ENCODE peak calls at places on chromosomes 12 and 14, in eight cellular contexts. H is IMR-90; Y is K562; I is neural progenitor cell; R is uterus; C is ovary; Z is CD4-positive, CD25-positive, alpha-beta regulatory T cell; J is effector memory CD4-positive, alpha-beta T cell. B is an unnamed sample.

GRCh38 chr12:113232787-113233585 is 11.7 kb downstream of the TPCN1 start:
- DNase-seq in H (no peak), R (no peak), Y (no peak), C (no peak), Z (peak; percentile 61), I (peak; percentile 57), J (peak; percentile 53), B (no peak)

GRCh38 chr12:107379852-107380567 is 286.7 kb upstream of the CRY1 start:
- DNase-seq in C (no peak), J (no peak), Y (no peak), H (peak; percentile 46), R (no peak), Z (no peak), I (no peak), B (no peak)

GRCh38 chr14:63654346-63654745 is 12.7 kb upstream of the WDR89 start:
- DNase-seq in J (no peak), R (no peak), H (peak; percentile 74), Z (no peak), I (no peak), Y (no peak), C (no peak), B (no peak)

GRCh38 chr12:30025317-30025716 is 241.6 kb upstream of the TMTC1 start:
- DNase-seq in R (no peak), C (no peak), I (no peak), H (no peak), J (no peak), Y (no peak), Z (no peak), B (no peak)

GRCh38 chr14:103545915-103546650 is 16.4 kb downstream of the BAG5 start:
- DNase-seq in J (no peak), Y (no peak), Z (no peak), H (no peak), I (no peak), C (no peak), R (no peak), B (peak; percentile 18)

GRCh38 chr12:50822082-50822481 is 20.6 kb upstream of the TMPRSS12 start:
- DNase-seq in C (no peak), H (no peak), Z (no peak), I (no peak), R (no peak), Y (no peak), J (no peak), B (no peak)

GRCh38 chr14:98175881-98176280 is 1096.1 kb downstream of the BCL11B start:
- DNase-seq in C (no peak), Z (no peak), H (no peak), I (no peak), Y (no peak), R (no peak), J (no peak), B (no peak)

GRCh38 chr14:47300801-47301200 is 374.6 kb downstream of the MDGA2 start:
- DNase-seq in C (no peak), Y (no peak), Z (no peak), I (no peak), H (no peak), J (no peak), R (no peak), B (no peak)

GRCh38 chr14:99737451-99737951 is 53.4 kb downstream of the CYP46A1 start:
- DNase-seq in I (no peak), H (no peak), C (no peak), Z (no peak), R (peak; percentile 53), J (no peak), Y (no peak), B (peak; percentile 44)

GRCh38 chr12:132354211-132354981 is 25.0 kb upstream of the GALNT9 start:
- DNase-seq in Y (no peak), R (no peak), J (no peak), C (no peak), I (no peak), H (no peak), Z (no peak), B (no peak)

GRCh38 chr12:69304284-69304683 is 43.9 kb upstream of the LYZ start:
- DNase-seq in C (no peak), Y (no peak), Z (no peak), I (no peak), H (no peak), J (no peak), R (no peak), B (no peak)

GRCh38 chr14:66015046-66015780 is 471.0 kb upstream of the CCDC196 start:
- DNase-seq in Y (no peak), C (no peak), R (no peak), I (no peak), H (no peak), J (no peak), Z (no peak), B (no peak)

GRCh38 chr12:32671930-32672785 is 6.9 kb upstream of the DNM1L start:
- DNase-seq in J (no peak), Y (peak; percentile 43), R (peak; percentile 43), Z (no peak), H (peak; percentile 83), C (peak; percentile 47), I (peak; percentile 75), B (peak; percentile 65)

GRCh38 chr12:113057565-113058485 is 1.3 kb downstream of the DTX1 start:
- DNase-seq in H (no peak), Y (no peak), J (no peak), I (peak; percentile 23), C (no peak), Z (no peak), R (no peak), B (no peak)

GRCh38 chr14:102949801-102950451 is 27.5 kb downstream of the AMN start:
- DNase-seq in Y (no peak), Z (no peak), C (no peak), H (peak; percentile 63), R (no peak), J (no peak), I (no peak), B (no peak)

GRCh38 chr14:68816183-68816942 is 23.5 kb upstream of the ZFP36L1 start:
- DNase-seq in C (peak; percentile 95), R (peak; percentile 89), J (peak; percentile 73), H (peak; percentile 86), Z (peak; percentile 88), I (peak; percentile 95), Y (peak; percentile 84), B (peak; percentile 92)
- H3K4me1 ChIP-seq in C (peaks cover 28% of the 10 kb centered on the region), R (peaks cover 29% of the 10 kb centered on the region), J (peaks cover 68% of the 10 kb centered on the region), H (peaks cover 24% of the 10 kb centered on the region), Z (peaks cover 71% of the 10 kb centered on the region), I (peaks cover 39% of the 10 kb centered on the region), Y (peaks cover 44% of the 10 kb centered on the region), B (no peaks in the 10 kb centered on the region)

DNA sequence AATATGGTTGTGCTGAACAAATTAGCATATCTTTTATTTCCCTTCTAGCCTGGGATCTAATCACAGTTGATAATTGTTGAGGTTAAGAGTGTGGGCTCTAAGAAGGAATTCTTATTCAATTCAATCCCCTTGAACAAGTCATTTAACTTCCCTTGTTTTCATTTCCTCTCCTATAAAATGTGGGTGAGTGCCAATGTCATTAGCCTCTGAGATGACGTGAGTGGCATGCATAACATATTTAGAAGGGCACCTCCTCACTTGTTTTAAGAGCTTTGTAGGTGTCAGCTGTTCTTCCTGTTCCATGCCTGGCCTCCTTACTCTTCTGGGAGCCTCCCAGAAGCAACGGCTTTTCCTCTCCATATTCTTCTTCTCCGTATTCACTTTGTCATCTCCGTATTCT is 155.4 kb upstream of the NEDD1 start:
- DNase-seq in H (no peak), C (no peak), Y (no peak), J (no peak), I (no peak), R (no peak), Z (no peak), B (no peak)
- H3K9me3 ChIP-seq in H (no peaks in the 10 kb centered on the region), C (no peaks in the 10 kb centered on the region), Y (no peaks in the 10 kb centered on the region), J (no peaks in the 10 kb centered on the region), I (no peaks in the 10 kb centered on the region), R (no peaks in the 10 kb centered on the region), Z (no peaks in the 10 kb centered on the region), B (no peaks in the 10 kb centered on the region)

GRCh38 chr14:54589843-54590242 is 22.9 kb downstream of the SAMD4A start:
- DNase-seq in H (no peak), R (no peak), J (no peak), Y (no peak), C (no peak), Z (no peak), I (no peak), B (no peak)
- H3K4me1 ChIP-seq in H (peaks cover 11% of the 10 kb centered on the region), R (no peaks in the 10 kb centered on the region), J (no peaks in the 10 kb centered on the region), Y (no peaks in the 10 kb centered on the region), C (no peaks in the 10 kb centered on the region), Z (no peaks in the 10 kb centered on the region), I (no peaks in the 10 kb centered on the region), B (no peaks in the 10 kb centered on the region)

GRCh38 chr14:85934123-85934885 is 404.4 kb downstream of the FLRT2 start:
- DNase-seq in Y (no peak), R (peak; percentile 14), H (no peak), C (no peak), I (no peak), J (peak; percentile 50), Z (peak; percentile 80), B (peak; percentile 9)

DNA sequence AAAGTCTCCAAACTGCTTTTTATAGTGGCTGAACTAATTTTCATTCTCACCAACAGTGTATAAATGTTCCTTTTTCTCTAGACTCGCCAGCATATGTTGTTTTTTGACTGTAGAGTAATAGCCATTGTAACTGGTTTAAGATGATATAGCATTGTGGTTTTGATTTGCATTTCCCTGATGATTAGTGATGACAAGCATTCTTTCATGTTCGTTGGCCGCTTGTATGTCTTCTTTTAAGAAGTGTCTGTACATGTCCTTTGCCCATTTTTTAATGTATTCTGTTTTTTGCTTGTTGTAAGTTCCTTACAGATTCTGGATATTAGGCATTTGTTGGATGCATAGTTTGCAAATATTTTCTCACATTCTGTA is 404.9 kb downstream of the FLRT2 start:
- DNase-seq in Y (no peak), J (no peak), H (no peak), I (no peak), R (no peak), Z (no peak), C (no peak), B (no peak)
- H3K9me3 ChIP-seq in Y (no peaks in the 10 kb centered on the region), J (no peaks in the 10 kb centered on the region), H (peaks cover 3% of the 10 kb centered on the region), I (no peaks in the 10 kb centered on the region), R (peaks cover 6% of the 10 kb centered on the region), Z (peaks cover 9% of the 10 kb centered on the region), C (no peaks in the 10 kb centered on the region), B (peaks cover 2% of the 10 kb centered on the region)

GRCh38 chr14:73741386-73741875 is 27.2 kb upstream of the PNMA1 start:
- DNase-seq in C (peak; percentile 71), J (peak; percentile 64), Y (peak; percentile 90), H (peak; percentile 66), Z (peak; percentile 44), I (peak; percentile 60), R (peak; percentile 78), B (peak; percentile 74)
- H3K4me1 ChIP-seq in C (peaks cover 57% of the 10 kb centered on the region), J (peaks cover 67% of the 10 kb centered on the region), Y (peaks cover 78% of the 10 kb centered on the region), H (peaks cover 58% of the 10 kb centered on the region), Z (peaks cover 70% of the 10 kb centered on the region), I (peaks cover 31% of the 10 kb centered on the region), R (peaks cover 53% of the 10 kb centered on the region), B (peaks cover 54% of the 10 kb centered on the region)